ENCODE peak calls at places on chromosomes 6 and 20, in nine cellular contexts. C, I, H, N, M, O, L, U and K are unnamed samples.

GRCh38 chr20:58710481-58711265 is 18.1 kb downstream of the NPEPL1 start:
- DNase-seq in C (no peak), I (no peak), H (no peak), N (peak; percentile 32), M (no peak), O (no peak), L (no peak), U (no peak), K (peak; percentile 61)

GRCh38 chr20:45469336-45470261 is at the start of gene WFDC2:
- DNase-seq in C (peak; percentile 81), I (no peak), H (no peak), N (no peak), M (peak; percentile 9), O (no peak), L (no peak), U (no peak), K (no peak)

GRCh38 chr6:55925292-55925691 is 49.9 kb upstream of the BMP5 start:
- DNase-seq in C (no peak), I (no peak), H (peak; percentile 61), N (no peak), M (no peak), O (peak; percentile 59), L (peak; percentile 54), U (no peak), K (no peak)

GRCh38 chr6:79810878-79811277 is 136.5 kb downstream of the ELOVL4 start:
- DNase-seq in C (no peak), I (no peak), H (no peak), N (no peak), M (no peak), O (no peak), L (no peak), U (no peak), K (no peak)

GRCh38 chr20:51916244-51916643 is 113.9 kb upstream of the SALL4 start:
- DNase-seq in C (no peak), I (no peak), H (no peak), N (no peak), M (no peak), O (no peak), L (no peak), U (no peak), K (no peak)

GRCh38 chr6:7999201-7999600 is 65.0 kb downstream of the BLOC1S5 start:
- DNase-seq in C (no peak), I (no peak), H (no peak), N (no peak), M (no peak), O (no peak), L (no peak), U (no peak), K (no peak)

GRCh38 chr6:37940074-37940847 is 120.7 kb downstream of the ZFAND3 start:
- DNase-seq in C (no peak), I (no peak), H (no peak), N (no peak), M (no peak), O (peak; percentile 68), L (no peak), U (no peak), K (no peak)

GRCh38 chr6:158649289-158650143 is at the start of gene SYTL3:
- DNase-seq in C (peak; percentile 80), I (peak; percentile 52), H (peak; percentile 55), N (peak; percentile 70), M (peak; percentile 73), O (peak; percentile 82), L (peak; percentile 63), U (peak; percentile 3), K (no peak)

GRCh38 chr6:52992980-52993379 is 2.1 kb downstream of the GSTA4 start:
- DNase-seq in C (no peak), I (no peak), H (peak; percentile 28), N (no peak), M (no peak), O (no peak), L (no peak), U (no peak), K (no peak)

GRCh38 chr20:19659468-19659867 is 98.6 kb upstream of the RIN2 start:
- DNase-seq in C (no peak), I (no peak), H (no peak), N (no peak), M (no peak), O (no peak), L (no peak), U (no peak), K (no peak)

GRCh38 chr6:3825331-3825831 is 23.8 kb upstream of the FAM50B start:
- DNase-seq in C (peak; percentile 69), I (no peak), H (peak; percentile 17), N (peak; percentile 80), M (no peak), O (peak; percentile 90), L (no peak), U (no peak), K (peak; percentile 67)

GRCh38 chr20:48804300-48804980 is 23.4 kb downstream of the PREX1 start:
- DNase-seq in C (no peak), I (no peak), H (no peak), N (no peak), M (no peak), O (no peak), L (no peak), U (no peak), K (no peak)

GRCh38 chr6:5997420-5998093 is 9.2 kb downstream of the NRN1 start:
- DNase-seq in C (peak; percentile 68), I (no peak), H (no peak), N (peak; percentile 63), M (no peak), O (peak; percentile 68), L (peak; percentile 40), U (no peak), K (no peak)

GRCh38 chr6:114040871-114041270 is 69.9 kb upstream of the HDAC2 start:
- DNase-seq in C (no peak), I (no peak), H (no peak), N (no peak), M (no peak), O (no peak), L (no peak), U (no peak), K (no peak)

GRCh38 chr20:16405254-16405653 is 168.0 kb downstream of the KIF16B start:
- DNase-seq in C (no peak), I (no peak), H (no peak), N (no peak), M (no peak), O (no peak), L (no peak), U (no peak), K (no peak)

GRCh38 chr6:128491643-128492206 is 28.7 kb downstream of the PTPRK start:
- DNase-seq in C (no peak), I (no peak), H (no peak), N (no peak), M (no peak), O (peak; percentile 83), L (peak; percentile 17), U (no peak), K (no peak)

GRCh38 chr6:142331075-142331551 is 29.3 kb downstream of the ADGRG6 start:
- DNase-seq in C (no peak), I (no peak), H (no peak), N (no peak), M (no peak), O (no peak), L (peak; percentile 7), U (no peak), K (no peak)

GRCh38 chr6:10412165-10412947 is 2.5 kb downstream of the TFAP2A start:
- DNase-seq in C (peak; percentile 50), I (no peak), H (peak; percentile 95), N (peak; percentile 38), M (peak; percentile 35), O (peak; percentile 94), L (peak; percentile 62), U (no peak), K (no peak)

GRCh38 chr6:159935065-159935464 is 33.8 kb upstream of the IGF2R start:
- DNase-seq in C (no peak), I (no peak), H (peak; percentile 14), N (no peak), M (no peak), O (no peak), L (no peak), U (no peak), K (no peak)

GRCh38 chr6:111985202-111985731 is 68.6 kb upstream of the CCN6 start:
- DNase-seq in C (no peak), I (peak; percentile 29), H (peak; percentile 93), N (no peak), M (peak; percentile 27), O (peak; percentile 85), L (peak; percentile 88), U (no peak), K (no peak)

GRCh38 chr20:31718952-31719643 is 3.6 kb downstream of the BCL2L1 start:
- DNase-seq in C (no peak), I (no peak), H (no peak), N (no peak), M (no peak), O (no peak), L (no peak), U (no peak), K (no peak)

GRCh38 chr20:57622579-57623381 is 2.6 kb upstream of the ZBP1 start:
- DNase-seq in C (peak; percentile 76), I (peak; percentile 67), H (peak; percentile 39), N (peak; percentile 69), M (peak; percentile 74), O (peak; percentile 80), L (peak; percentile 50), U (no peak), K (peak; percentile 63)

GRCh38 chr6:138662474-138662873 is 111.1 kb upstream of the CCDC28A start:
- DNase-seq in C (no peak), I (no peak), H (peak; percentile 26), N (no peak), M (no peak), O (no peak), L (peak; percentile 27), U (no peak), K (no peak)

GRCh38 chr20:2368621-2369020 is 12.1 kb upstream of the TGM6 start:
- DNase-seq in C (no peak), I (no peak), H (no peak), N (no peak), M (no peak), O (no peak), L (no peak), U (no peak), K (no peak)

GRCh38 chr6:169571123-169571962 is 130.5 kb downstream of the WDR27 start:
- DNase-seq in C (no peak), I (no peak), H (peak; percentile 57), N (no peak), M (no peak), O (peak; percentile 74), L (no peak), U (no peak), K (no peak)

GRCh38 chr6:139290787-139291294 is 957 bp downstream of the TXLNB start:
- DNase-seq in C (no peak), I (peak; percentile 9), H (peak; percentile 28), N (no peak), M (no peak), O (no peak), L (peak; percentile 39), U (no peak), K (no peak)